ENCODE peak calls at places on chromosomes 11 and 22, in five cellular contexts. S is heart right ventricle, T is Peyer's patch, I is fibroblast of pulmonary artery, H is IMR-90. K is an unnamed sample.

GRCh38 chr11:26599876-26600434 is 27.9 kb upstream of the MUC15 start:
- DNase-seq in S (no peak), T (no peak), I (no peak), H (no peak), K (no peak)

GRCh38 chr11:69311767-69312385 is 17.9 kb downstream of the MYEOV start:
- DNase-seq in S (no peak), T (peak), I (no peak), H (no peak), K (no peak)

GRCh38 chr11:17397311-17398002 is 9.0 kb upstream of the KCNJ11 start:
- DNase-seq in S (no peak), T (no peak), I (no peak), H (no peak), K (no peak)

GRCh38 chr22:19855504-19856409 is 1.1 kb upstream of the GNB1L start:
- DNase-seq in S (peak), T (peak), I (peak), H (peak), K (peak)

GRCh38 chr22:38180841-38181452 is 683 bp downstream of the PLA2G6 start:
- DNase-seq in S (no peak), T (peak), I (peak), H (no peak), K (no peak)

GRCh38 chr11:68495330-68495729 is 34.8 kb downstream of the PPP6R3 start:
- DNase-seq in S (no peak), T (no peak), I (no peak), H (no peak), K (no peak)

GRCh38 chr11:130513132-130513531 is 64.7 kb downstream of the ADAMTS15 start:
- DNase-seq in S (peak), T (no peak), I (no peak), H (no peak), K (peak)

GRCh38 chr11:15942936-15943335 is 413.4 kb downstream of the SOX6 start:
- DNase-seq in S (no peak), T (no peak), I (no peak), H (no peak), K (no peak)

GRCh38 chr11:68447015-68447801 is 13.3 kb upstream of the PPP6R3 start:
- DNase-seq in S (peak), T (peak), I (peak), H (peak), K (peak)

GRCh38 chr11:112797653-112798293 is 163.4 kb upstream of the NCAM1 start:
- DNase-seq in S (no peak), T (no peak), I (peak), H (no peak), K (peak)

GRCh38 chr11:92932023-92932422 is 37.4 kb upstream of the MTNR1B start:
- DNase-seq in S (no peak), T (no peak), I (no peak), H (peak), K (peak)

GRCh38 chr22:28801845-28802594 is 1.7 kb upstream of the XBP1 start:
- DNase-seq in S (no peak), T (peak), I (no peak), H (no peak), K (no peak)

GRCh38 chr11:18394928-18395734 is 768 bp downstream of the LDHA start:
- DNase-seq in S (no peak), T (peak), I (peak), H (peak), K (no peak)

GRCh38 chr11:57325735-57326048 is 940 bp upstream of the TNKS1BP1 start:
- DNase-seq in S (peak), T (no peak), I (no peak), H (no peak), K (no peak)

GRCh38 chr11:31810779-31811647 is at the start of gene PAX6:
- DNase-seq in S (no peak), T (peak), I (peak), H (peak), K (peak)

GRCh38 chr11:78542007-78542406 is 32.7 kb downstream of the NARS2 start:
- DNase-seq in S (no peak), T (no peak), I (no peak), H (peak), K (no peak)

GRCh38 chr22:21022955-21023614 is 8.1 kb downstream of the P2RX6 start:
- DNase-seq in S (no peak), T (no peak), I (no peak), H (no peak), K (no peak)

GRCh38 chr11:2099523-2100316 is 39.5 kb downstream of the IGF2 start:
- DNase-seq in S (no peak), T (no peak), I (no peak), H (no peak), K (no peak)

GRCh38 chr11:119626910-119627305 is 102.1 kb downstream of the NECTIN1 start:
- DNase-seq in S (no peak), T (no peak), I (no peak), H (no peak), K (no peak)

GRCh38 chr11:57480409-57481137 is 20.2 kb downstream of the RTN4RL2 start:
- DNase-seq in S (peak), T (peak), I (peak), H (peak), K (peak)

DNA sequence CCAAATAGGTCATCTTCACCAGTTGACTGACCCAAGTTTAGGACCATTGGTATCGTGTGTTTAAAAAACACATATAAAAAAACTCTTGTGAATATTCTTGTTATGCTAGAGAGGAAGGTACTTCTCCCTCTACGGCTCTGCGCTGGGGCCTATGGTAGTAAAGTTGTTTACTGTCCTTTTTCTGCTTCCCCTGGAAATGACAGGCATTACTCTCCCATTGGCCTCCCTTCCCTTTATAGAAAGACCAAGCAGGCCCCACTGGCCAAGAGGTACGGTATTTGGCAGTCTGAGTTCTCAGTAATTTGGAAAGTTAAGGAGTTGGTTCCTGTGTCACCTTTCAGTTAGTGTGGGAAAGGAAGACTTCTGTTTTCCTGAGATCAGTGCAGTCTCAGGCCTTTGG is 6.5 kb downstream of the THYN1 start:
- DNase-seq in S (no peak), T (no peak), I (no peak), H (no peak), K (no peak)
- TF ChIP-seq CTCF in S (no peak), T (no peak), I (no peak), H (no peak), K (no peak)

GRCh38 chr11:63920870-63921417 is 4.0 kb upstream of the RCOR2 start:
- DNase-seq in S (no peak), T (peak), I (no peak), H (no peak), K (no peak)
- TF ChIP-seq CTCF in S (peak), T (peak), I (peak), H (peak), K (peak)

DNA sequence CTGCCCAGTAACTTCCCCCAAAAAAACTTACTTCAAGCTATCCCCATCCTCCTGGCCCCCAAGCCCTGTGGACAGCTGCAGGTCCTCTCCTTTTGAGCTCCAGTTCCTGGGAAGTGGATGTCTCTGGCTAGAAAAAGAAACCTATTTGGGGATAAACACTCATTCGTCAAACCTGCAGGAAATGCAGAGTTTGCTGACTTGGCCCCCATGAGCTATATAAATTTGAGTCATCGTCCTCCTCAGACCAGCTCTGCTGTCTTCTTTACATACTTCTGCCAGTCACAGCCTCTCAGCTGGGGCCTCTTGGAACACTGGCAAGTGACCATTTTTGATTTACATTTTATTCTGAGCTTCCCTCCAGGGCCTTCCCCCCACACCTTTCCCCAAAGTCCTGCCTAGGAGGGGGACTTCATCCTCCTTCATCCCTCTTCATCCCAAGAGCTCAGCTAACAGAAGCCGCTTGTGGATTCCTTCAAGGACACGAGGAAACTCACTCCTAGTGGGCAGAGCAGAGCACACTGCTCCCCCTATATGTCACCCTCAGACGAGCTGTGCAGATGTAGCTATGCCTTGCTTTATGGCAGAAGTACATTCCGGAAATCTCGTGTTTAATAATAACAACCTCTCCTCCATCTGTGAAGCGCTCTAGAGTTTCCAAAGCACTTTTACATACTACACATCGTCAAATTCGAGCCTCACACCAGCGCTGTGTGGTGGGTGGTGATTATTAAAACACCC is 131.8 kb downstream of the FEZ1 start:
- DNase-seq in S (no peak), T (no peak), I (peak), H (peak), K (peak)
- TF ChIP-seq CTCF in S (no peak), T (no peak), I (peak), H (peak), K (peak)

GRCh38 chr22:50326959-50327710 is at the start of gene DENND6B:
- DNase-seq in S (peak), T (peak), I (peak), H (peak), K (peak)
- TF ChIP-seq CTCF in S (peak), T (peak), I (no peak), H (peak), K (peak)

GRCh38 chr11:6757373-6757967 is 14.3 kb downstream of the OR2AG2 start:
- DNase-seq in S (peak), T (peak), I (peak), H (peak), K (peak)
- TF ChIP-seq CTCF in S (peak), T (peak), I (peak), H (peak), K (peak)

GRCh38 chr11:76666830-76667229 is 3.7 kb downstream of the LRRC32 start:
- DNase-seq in S (no peak), T (no peak), I (no peak), H (no peak), K (no peak)
- TF ChIP-seq CTCF in S (no peak), T (no peak), I (no peak), H (no peak), K (no peak)

GRCh38 chr11:133928628-133929059 is 28.1 kb downstream of the IGSF9B start:
- DNase-seq in S (no peak), T (no peak), I (no peak), H (no peak), K (peak)

GRCh38 chr11:133930053-133930766 is 26.6 kb downstream of the IGSF9B start:
- DNase-seq in S (no peak), T (no peak), I (no peak), H (no peak), K (no peak)

GRCh38 chr11:133929401-133930052 is 27.2 kb downstream of the IGSF9B start:
- DNase-seq in S (no peak), T (no peak), I (no peak), H (no peak), K (no peak)

GRCh38 chr11:133931449-133932060 is 25.2 kb downstream of the IGSF9B start:
- DNase-seq in S (no peak), T (no peak), I (no peak), H (no peak), K (no peak)

DNA sequence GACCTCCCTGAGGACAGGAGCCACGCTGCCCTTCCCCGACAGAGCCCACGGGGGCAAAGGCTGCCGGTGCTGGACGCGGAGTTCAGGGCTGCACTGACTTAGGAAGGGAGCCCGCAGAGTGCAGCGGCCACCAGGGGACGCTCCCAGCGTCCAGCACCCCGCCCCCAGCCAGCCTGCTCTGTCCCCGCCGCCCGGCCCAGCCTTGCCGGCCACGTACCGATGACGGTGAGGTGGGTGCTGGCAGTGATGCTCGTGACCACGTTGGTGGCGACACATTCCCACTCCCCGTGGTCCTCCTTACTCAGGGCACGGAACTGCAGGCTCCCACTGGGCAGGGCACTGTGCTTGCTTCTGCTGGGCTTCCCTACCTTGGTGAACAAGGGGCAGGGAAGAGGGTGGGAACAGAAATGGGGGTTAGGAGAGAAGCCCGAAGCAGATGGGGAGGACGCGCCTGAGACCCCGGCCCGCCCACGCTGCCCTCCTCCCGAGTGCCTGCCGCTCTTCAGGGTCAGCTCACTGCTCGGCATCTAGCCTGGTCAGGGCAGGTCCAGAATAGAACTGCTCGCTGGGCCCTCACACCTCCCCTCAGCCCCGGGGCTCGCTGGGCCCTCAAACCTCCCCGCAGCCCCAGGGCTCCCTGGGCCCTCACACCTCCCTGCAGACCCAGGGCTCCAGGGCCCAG is 25.9 kb downstream of the IGSF9B start:
- DNase-seq in S (no peak), T (no peak), I (no peak), H (no peak), K (peak)
- TF ChIP-seq CTCF in S (peak), T (no peak), I (peak), H (peak), K (peak)

GRCh38 chr22:39598017-39598965 is 27.7 kb downstream of the CACNA1I start:
- DNase-seq in S (peak), T (peak), I (no peak), H (no peak), K (no peak)
- TF ChIP-seq CTCF in S (no peak), T (peak), I (no peak), H (no peak), K (peak)

K was measured in fibroblast of the aortic adventitia.